ENCODE peak calls at places on chromosomes 16 and 17, in seven cellular contexts. One of them, this sample, is unnamed.

GRCh38 chr16:88934066-88934667 is 42.8 kb downstream of the CBFA2T3 start:
- DNase-seq in fibroblast of villous mesenchyme: no peak
- DNase-seq in activated T-helper 1 cell treated with Interleukin-2 at 50 U/mL for 16 hours: no peak
- DNase-seq in skeletal muscle cell: no peak
- DNase-seq in HS-5: no peak
- DNase-seq in GM10248: no peak
- DNase-seq in foreskin fibroblast: no peak
- DNase-seq in this sample: no peak

GRCh38 chr17:38730526-38731379 is 612 bp downstream of the CISD3 start:
- DNase-seq in HS-5: no peak
- DNase-seq in foreskin fibroblast: peak; percentile 57
- DNase-seq in fibroblast of villous mesenchyme: peak; percentile 76
- DNase-seq in GM10248: no peak
- DNase-seq in activated T-helper 1 cell treated with Interleukin-2 at 50 U/mL for 16 hours: no peak
- DNase-seq in skeletal muscle cell: no peak
- DNase-seq in this sample: no peak

GRCh38 chr17:78766225-78766624 is 15.8 kb downstream of the CYTH1 start:
- DNase-seq in GM10248: no peak
- DNase-seq in foreskin fibroblast: no peak
- DNase-seq in skeletal muscle cell: no peak
- DNase-seq in activated T-helper 1 cell treated with Interleukin-2 at 50 U/mL for 16 hours: no peak
- DNase-seq in HS-5: no peak
- DNase-seq in fibroblast of villous mesenchyme: no peak
- DNase-seq in this sample: no peak

GRCh38 chr17:81278831-81279230 is 16.3 kb downstream of the SLC38A10 start:
- DNase-seq in skeletal muscle cell: no peak
- DNase-seq in foreskin fibroblast: no peak
- DNase-seq in HS-5: no peak
- DNase-seq in fibroblast of villous mesenchyme: no peak
- DNase-seq in activated T-helper 1 cell treated with Interleukin-2 at 50 U/mL for 16 hours: no peak
- DNase-seq in GM10248: no peak
- DNase-seq in this sample: no peak

GRCh38 chr17:2814499-2815341 is 18.5 kb downstream of the RAP1GAP2 start:
- DNase-seq in activated T-helper 1 cell treated with Interleukin-2 at 50 U/mL for 16 hours: peak; percentile 93
- DNase-seq in GM10248: peak; percentile 60
- DNase-seq in HS-5: no peak
- DNase-seq in fibroblast of villous mesenchyme: no peak
- DNase-seq in foreskin fibroblast: no peak
- DNase-seq in skeletal muscle cell: no peak
- DNase-seq in this sample: peak; percentile 50

GRCh38 chr17:17495448-17496188 is 577 bp downstream of the RASD1 start:
- DNase-seq in HS-5: no peak
- DNase-seq in activated T-helper 1 cell treated with Interleukin-2 at 50 U/mL for 16 hours: no peak
- DNase-seq in foreskin fibroblast: no peak
- DNase-seq in skeletal muscle cell: no peak
- DNase-seq in GM10248: peak; percentile 57
- DNase-seq in fibroblast of villous mesenchyme: peak; percentile 48
- DNase-seq in this sample: peak; percentile 68

GRCh38 chr17:8226536-8227237 is 16.3 kb upstream of the AURKB start:
- DNase-seq in HS-5: peak; percentile 86
- DNase-seq in foreskin fibroblast: peak; percentile 84
- DNase-seq in fibroblast of villous mesenchyme: peak; percentile 94
- DNase-seq in skeletal muscle cell: peak; percentile 76
- DNase-seq in GM10248: peak; percentile 65
- DNase-seq in activated T-helper 1 cell treated with Interleukin-2 at 50 U/mL for 16 hours: no peak
- DNase-seq in this sample: peak; percentile 60

GRCh38 chr16:18041864-18042834 is 294.4 kb downstream of the NPIPA8 start:
- DNase-seq in skeletal muscle cell: no peak
- DNase-seq in HS-5: no peak
- DNase-seq in GM10248: no peak
- DNase-seq in fibroblast of villous mesenchyme: no peak
- DNase-seq in activated T-helper 1 cell treated with Interleukin-2 at 50 U/mL for 16 hours: no peak
- DNase-seq in foreskin fibroblast: no peak
- DNase-seq in this sample: no peak

GRCh38 chr17:17837380-17837821 is 615 bp upstream of the SREBF1 start:
- DNase-seq in foreskin fibroblast: peak; percentile 87
- DNase-seq in activated T-helper 1 cell treated with Interleukin-2 at 50 U/mL for 16 hours: no peak
- DNase-seq in fibroblast of villous mesenchyme: peak; percentile 93
- DNase-seq in skeletal muscle cell: peak; percentile 73
- DNase-seq in GM10248: no peak
- DNase-seq in HS-5: no peak
- DNase-seq in this sample: no peak

GRCh38 chr17:8264836-8265542 is 15.9 kb downstream of the PFAS start:
- DNase-seq in fibroblast of villous mesenchyme: no peak
- DNase-seq in HS-5: no peak
- DNase-seq in activated T-helper 1 cell treated with Interleukin-2 at 50 U/mL for 16 hours: no peak
- DNase-seq in foreskin fibroblast: no peak
- DNase-seq in GM10248: no peak
- DNase-seq in skeletal muscle cell: no peak
- DNase-seq in this sample: no peak

GRCh38 chr17:40458851-40459482 is 15.7 kb downstream of the IGFBP4 start:
- DNase-seq in skeletal muscle cell: no peak
- DNase-seq in activated T-helper 1 cell treated with Interleukin-2 at 50 U/mL for 16 hours: no peak
- DNase-seq in GM10248: no peak
- DNase-seq in foreskin fibroblast: no peak
- DNase-seq in HS-5: no peak
- DNase-seq in fibroblast of villous mesenchyme: no peak
- DNase-seq in this sample: no peak

GRCh38 chr17:70310251-70310672 is 140.9 kb downstream of the KCNJ2 start:
- DNase-seq in activated T-helper 1 cell treated with Interleukin-2 at 50 U/mL for 16 hours: no peak
- DNase-seq in skeletal muscle cell: peak; percentile 31
- DNase-seq in fibroblast of villous mesenchyme: peak; percentile 2
- DNase-seq in HS-5: no peak
- DNase-seq in GM10248: no peak
- DNase-seq in foreskin fibroblast: no peak
- DNase-seq in this sample: no peak

GRCh38 chr17:40588557-40588956 is 23.3 kb upstream of the CCR7 start:
- DNase-seq in HS-5: no peak
- DNase-seq in GM10248: no peak
- DNase-seq in skeletal muscle cell: no peak
- DNase-seq in activated T-helper 1 cell treated with Interleukin-2 at 50 U/mL for 16 hours: no peak
- DNase-seq in fibroblast of villous mesenchyme: no peak
- DNase-seq in foreskin fibroblast: no peak
- DNase-seq in this sample: no peak

GRCh38 chr17:43445009-43445589 is 38.7 kb upstream of the DHX8 start:
- DNase-seq in fibroblast of villous mesenchyme: no peak
- DNase-seq in foreskin fibroblast: no peak
- DNase-seq in GM10248: no peak
- DNase-seq in activated T-helper 1 cell treated with Interleukin-2 at 50 U/mL for 16 hours: no peak
- DNase-seq in HS-5: no peak
- DNase-seq in skeletal muscle cell: no peak
- DNase-seq in this sample: no peak

GRCh38 chr16:74601131-74601871 is 5.6 kb downstream of the GLG1 start:
- DNase-seq in fibroblast of villous mesenchyme: no peak
- DNase-seq in HS-5: no peak
- DNase-seq in activated T-helper 1 cell treated with Interleukin-2 at 50 U/mL for 16 hours: peak; percentile 56
- DNase-seq in foreskin fibroblast: no peak
- DNase-seq in GM10248: no peak
- DNase-seq in skeletal muscle cell: no peak
- DNase-seq in this sample: no peak

GRCh38 chr17:67639555-67639954 is 78.2 kb upstream of the NOL11 start:
- DNase-seq in skeletal muscle cell: no peak
- DNase-seq in foreskin fibroblast: peak; percentile 51
- DNase-seq in fibroblast of villous mesenchyme: peak; percentile 14
- DNase-seq in GM10248: no peak
- DNase-seq in HS-5: no peak
- DNase-seq in activated T-helper 1 cell treated with Interleukin-2 at 50 U/mL for 16 hours: no peak
- DNase-seq in this sample: no peak

GRCh38 chr16:9159839-9160550 is 68.6 kb downstream of the HAPSTR1 start:
- DNase-seq in foreskin fibroblast: peak; percentile 51
- DNase-seq in activated T-helper 1 cell treated with Interleukin-2 at 50 U/mL for 16 hours: no peak
- DNase-seq in skeletal muscle cell: peak; percentile 13
- DNase-seq in GM10248: peak; percentile 61
- DNase-seq in HS-5: peak; percentile 38
- DNase-seq in fibroblast of villous mesenchyme: peak; percentile 51
- DNase-seq in this sample: peak; percentile 63

GRCh38 chr16:68190745-68191510 is 45.0 kb downstream of the ESRP2 start:
- DNase-seq in activated T-helper 1 cell treated with Interleukin-2 at 50 U/mL for 16 hours: no peak
- DNase-seq in GM10248: no peak
- DNase-seq in skeletal muscle cell: no peak
- DNase-seq in foreskin fibroblast: peak; percentile 50
- DNase-seq in HS-5: no peak
- DNase-seq in fibroblast of villous mesenchyme: peak; percentile 38
- DNase-seq in this sample: no peak

GRCh38 chr17:50794361-50794760 is 27.0 kb upstream of the ANKRD40CL start:
- DNase-seq in GM10248: no peak
- DNase-seq in skeletal muscle cell: no peak
- DNase-seq in HS-5: no peak
- DNase-seq in fibroblast of villous mesenchyme: no peak
- DNase-seq in activated T-helper 1 cell treated with Interleukin-2 at 50 U/mL for 16 hours: no peak
- DNase-seq in foreskin fibroblast: no peak
- DNase-seq in this sample: no peak

GRCh38 chr16:49586466-49586865 is 212.9 kb downstream of the C16orf78 start:
- DNase-seq in HS-5: no peak
- DNase-seq in foreskin fibroblast: no peak
- DNase-seq in GM10248: no peak
- DNase-seq in fibroblast of villous mesenchyme: no peak
- DNase-seq in activated T-helper 1 cell treated with Interleukin-2 at 50 U/mL for 16 hours: no peak
- DNase-seq in skeletal muscle cell: no peak
- DNase-seq in this sample: no peak

GRCh38 chr16:1965610-1966009 is 984 bp upstream of the RPS2 start:
- DNase-seq in activated T-helper 1 cell treated with Interleukin-2 at 50 U/mL for 16 hours: no peak
- DNase-seq in GM10248: no peak
- DNase-seq in foreskin fibroblast: no peak
- DNase-seq in skeletal muscle cell: no peak
- DNase-seq in fibroblast of villous mesenchyme: no peak
- DNase-seq in HS-5: no peak
- DNase-seq in this sample: no peak

GRCh38 chr16:69150146-69150865 is 17.9 kb downstream of the UTP4 start:
- DNase-seq in foreskin fibroblast: peak; percentile 67
- DNase-seq in fibroblast of villous mesenchyme: peak; percentile 86
- DNase-seq in GM10248: peak; percentile 71
- DNase-seq in HS-5: no peak
- DNase-seq in activated T-helper 1 cell treated with Interleukin-2 at 50 U/mL for 16 hours: no peak
- DNase-seq in skeletal muscle cell: no peak
- DNase-seq in this sample: peak; percentile 70

GRCh38 chr16:10040136-10041080 is 141.8 kb downstream of the GRIN2A start:
- DNase-seq in activated T-helper 1 cell treated with Interleukin-2 at 50 U/mL for 16 hours: no peak
- DNase-seq in fibroblast of villous mesenchyme: peak; percentile 0
- DNase-seq in foreskin fibroblast: no peak
- DNase-seq in HS-5: no peak
- DNase-seq in GM10248: no peak
- DNase-seq in skeletal muscle cell: no peak
- DNase-seq in this sample: no peak

GRCh38 chr17:39231587-39232551 is 6.1 kb upstream of the STAC2 start:
- DNase-seq in GM10248: peak; percentile 84
- DNase-seq in HS-5: no peak
- DNase-seq in fibroblast of villous mesenchyme: peak; percentile 54
- DNase-seq in skeletal muscle cell: no peak
- DNase-seq in activated T-helper 1 cell treated with Interleukin-2 at 50 U/mL for 16 hours: peak; percentile 29
- DNase-seq in foreskin fibroblast: no peak
- DNase-seq in this sample: peak; percentile 80

GRCh38 chr17:55266958-55267688 is 2.4 kb downstream of the HLF start:
- DNase-seq in skeletal muscle cell: no peak
- DNase-seq in HS-5: no peak
- DNase-seq in fibroblast of villous mesenchyme: no peak
- DNase-seq in foreskin fibroblast: no peak
- DNase-seq in activated T-helper 1 cell treated with Interleukin-2 at 50 U/mL for 16 hours: no peak
- DNase-seq in GM10248: no peak
- DNase-seq in this sample: no peak

GRCh38 chr16:4055748-4056147 is 60.5 kb downstream of the ADCY9 start:
- DNase-seq in GM10248: no peak
- DNase-seq in activated T-helper 1 cell treated with Interleukin-2 at 50 U/mL for 16 hours: no peak
- DNase-seq in HS-5: no peak
- DNase-seq in foreskin fibroblast: no peak
- DNase-seq in skeletal muscle cell: no peak
- DNase-seq in fibroblast of villous mesenchyme: no peak
- DNase-seq in this sample: no peak

GRCh38 chr17:80992077-80992947 is 671 bp downstream of the CHMP6 start:
- DNase-seq in GM10248: peak; percentile 46
- DNase-seq in foreskin fibroblast: no peak
- DNase-seq in HS-5: no peak
- DNase-seq in activated T-helper 1 cell treated with Interleukin-2 at 50 U/mL for 16 hours: no peak
- DNase-seq in skeletal muscle cell: no peak
- DNase-seq in fibroblast of villous mesenchyme: no peak
- DNase-seq in this sample: peak; percentile 72

GRCh38 chr16:57264381-57264780 is 19.3 kb downstream of the ARL2BP start:
- DNase-seq in skeletal muscle cell: no peak
- DNase-seq in activated T-helper 1 cell treated with Interleukin-2 at 50 U/mL for 16 hours: no peak
- DNase-seq in foreskin fibroblast: no peak
- DNase-seq in fibroblast of villous mesenchyme: no peak
- DNase-seq in HS-5: no peak
- DNase-seq in GM10248: no peak
- DNase-seq in this sample: no peak

GRCh38 chr17:65785109-65785508 is 223.7 kb upstream of the AXIN2 start:
- DNase-seq in activated T-helper 1 cell treated with Interleukin-2 at 50 U/mL for 16 hours: no peak
- DNase-seq in fibroblast of villous mesenchyme: peak; percentile 91
- DNase-seq in foreskin fibroblast: peak; percentile 83
- DNase-seq in skeletal muscle cell: peak; percentile 85
- DNase-seq in GM10248: no peak
- DNase-seq in HS-5: peak; percentile 94
- DNase-seq in this sample: no peak

GRCh38 chr17:3474212-3474611 is 1.6 kb upstream of the ASPA start:
- DNase-seq in GM10248: no peak
- DNase-seq in fibroblast of villous mesenchyme: peak; percentile 68
- DNase-seq in foreskin fibroblast: no peak
- DNase-seq in skeletal muscle cell: no peak
- DNase-seq in activated T-helper 1 cell treated with Interleukin-2 at 50 U/mL for 16 hours: no peak
- DNase-seq in HS-5: no peak
- DNase-seq in this sample: no peak

GRCh38 chr17:56786989-56787482 is 46.7 kb downstream of the C17orf67 start:
- DNase-seq in skeletal muscle cell: peak; percentile 67
- DNase-seq in foreskin fibroblast: peak; percentile 84
- DNase-seq in fibroblast of villous mesenchyme: peak; percentile 97
- DNase-seq in activated T-helper 1 cell treated with Interleukin-2 at 50 U/mL for 16 hours: peak; percentile 3
- DNase-seq in GM10248: no peak
- DNase-seq in HS-5: peak; percentile 96
- DNase-seq in this sample: no peak

GRCh38 chr16:12113581-12114375 is 137.2 kb downstream of the SNX29 start:
- DNase-seq in activated T-helper 1 cell treated with Interleukin-2 at 50 U/mL for 16 hours: no peak
- DNase-seq in HS-5: no peak
- DNase-seq in skeletal muscle cell: no peak
- DNase-seq in fibroblast of villous mesenchyme: no peak
- DNase-seq in foreskin fibroblast: peak; percentile 79
- DNase-seq in GM10248: no peak
- DNase-seq in this sample: no peak

GRCh38 chr17:61221597-61222471 is 177.8 kb upstream of the TBX2 start:
- DNase-seq in activated T-helper 1 cell treated with Interleukin-2 at 50 U/mL for 16 hours: no peak
- DNase-seq in skeletal muscle cell: no peak
- DNase-seq in fibroblast of villous mesenchyme: peak; percentile 62
- DNase-seq in GM10248: no peak
- DNase-seq in foreskin fibroblast: no peak
- DNase-seq in HS-5: no peak
- DNase-seq in this sample: no peak

GRCh38 chr16:85443531-85443930 is 169.6 kb upstream of the GSE1 start:
- DNase-seq in activated T-helper 1 cell treated with Interleukin-2 at 50 U/mL for 16 hours: no peak
- DNase-seq in GM10248: no peak
- DNase-seq in skeletal muscle cell: no peak
- DNase-seq in fibroblast of villous mesenchyme: no peak
- DNase-seq in HS-5: no peak
- DNase-seq in foreskin fibroblast: no peak
- DNase-seq in this sample: no peak

GRCh38 chr17:2937331-2938003 is 125.9 kb downstream of the OR1D5 start:
- DNase-seq in skeletal muscle cell: no peak
- DNase-seq in HS-5: no peak
- DNase-seq in activated T-helper 1 cell treated with Interleukin-2 at 50 U/mL for 16 hours: no peak
- DNase-seq in GM10248: no peak
- DNase-seq in fibroblast of villous mesenchyme: no peak
- DNase-seq in foreskin fibroblast: peak; percentile 20
- DNase-seq in this sample: no peak

GRCh38 chr17:74770498-74771318 is 5.4 kb downstream of the NAT9 start:
- DNase-seq in activated T-helper 1 cell treated with Interleukin-2 at 50 U/mL for 16 hours: peak; percentile 66
- DNase-seq in skeletal muscle cell: no peak
- DNase-seq in GM10248: peak; percentile 75
- DNase-seq in foreskin fibroblast: peak; percentile 44
- DNase-seq in fibroblast of villous mesenchyme: no peak
- DNase-seq in HS-5: no peak
- DNase-seq in this sample: peak; percentile 74

This sample was measured in GM13977.